ENCODE peak calls at places on chromosomes 1 and 21, in six cellular contexts. Q is MM.1S, P is cardiac fibroblast, Z is astrocyte of the cerebellum, I is adrenal gland, G is GM12865. C is an unnamed sample.

GRCh38 chr1:177948336-177948972 is 21.4 kb downstream of the SEC16B start:
- DNase-seq in Q (peak; percentile 70), P (peak; percentile 83), Z (peak; percentile 62), I (peak; percentile 50), G (peak; percentile 55), C (peak; percentile 56)

GRCh38 chr1:51192213-51192843 is 43.7 kb upstream of the RNF11 start:
- DNase-seq in Q (peak; percentile 70), P (peak; percentile 91), Z (peak; percentile 80), I (peak; percentile 61), G (peak; percentile 77), C (peak; percentile 66)

GRCh38 chr1:204879351-204879750 is 8.7 kb downstream of the NFASC start:
- DNase-seq in Q (no peak), P (peak; percentile 24), Z (no peak), I (no peak), G (no peak), C (no peak)

GRCh38 chr1:39902121-39902807 is 547 bp upstream of the MYCL start:
- DNase-seq in Q (peak; percentile 88), P (no peak), Z (no peak), I (peak; percentile 51), G (peak; percentile 82), C (no peak)

GRCh38 chr21:26007911-26008579 is 162.5 kb downstream of the APP start:
- DNase-seq in Q (no peak), P (peak; percentile 41), Z (no peak), I (no peak), G (no peak), C (no peak)

GRCh38 chr1:211638723-211639122 is 36.7 kb downstream of the NEK2 start:
- DNase-seq in Q (no peak), P (peak; percentile 64), Z (no peak), I (no peak), G (no peak), C (no peak)

GRCh38 chr1:207487636-207488035 is 8.3 kb upstream of the CR1 start:
- DNase-seq in Q (no peak), P (no peak), Z (no peak), I (no peak), G (no peak), C (no peak)

GRCh38 chr1:26949266-26949925 is 10.9 kb downstream of the KDF1 start:
- DNase-seq in Q (no peak), P (peak; percentile 55), Z (no peak), I (no peak), G (no peak), C (no peak)

GRCh38 chr1:200901796-200902444 is 7.2 kb downstream of the INAVA start:
- DNase-seq in Q (no peak), P (no peak), Z (no peak), I (no peak), G (no peak), C (no peak)

GRCh38 chr1:44803312-44804095 is 3.3 kb downstream of the PLK3 start:
- DNase-seq in Q (no peak), P (no peak), Z (no peak), I (peak; percentile 20), G (no peak), C (no peak)

GRCh38 chr1:236284291-236284711 is 2.5 kb upstream of the ERO1B start:
- DNase-seq in Q (no peak), P (no peak), Z (no peak), I (no peak), G (peak; percentile 92), C (peak; percentile 84)

GRCh38 chr1:177723533-177723932 is 246.3 kb downstream of the SEC16B start:
- DNase-seq in Q (no peak), P (no peak), Z (no peak), I (no peak), G (no peak), C (no peak)

GRCh38 chr1:16153999-16154673 is 1.7 kb downstream of the EPHA2 start:
- DNase-seq in Q (no peak), P (no peak), Z (no peak), I (no peak), G (no peak), C (no peak)

GRCh38 chr1:93964777-93965200 is 55.6 kb upstream of the GCLM start:
- DNase-seq in Q (no peak), P (peak; percentile 54), Z (peak; percentile 37), I (no peak), G (peak; percentile 12), C (no peak)

GRCh38 chr1:31788825-31789256 is 24.7 kb upstream of the ADGRB2 start:
- DNase-seq in Q (no peak), P (peak; percentile 87), Z (peak; percentile 49), I (no peak), G (no peak), C (no peak)

GRCh38 chr1:173532237-173532636 is 55.1 kb downstream of the PRDX6 start:
- DNase-seq in Q (peak; percentile 23), P (peak; percentile 13), Z (no peak), I (no peak), G (no peak), C (no peak)

GRCh38 chr1:175520186-175520585 is 223.2 kb downstream of the TNR start:
- DNase-seq in Q (no peak), P (peak; percentile 81), Z (peak; percentile 24), I (no peak), G (no peak), C (no peak)

GRCh38 chr1:1128454-1129139 is 12.7 kb upstream of the C1orf159 start:
- DNase-seq in Q (no peak), P (no peak), Z (no peak), I (no peak), G (no peak), C (no peak)

GRCh38 chr1:109643385-109644230 is 12.3 kb upstream of the GSTM4 start:
- DNase-seq in Q (peak; percentile 68), P (peak; percentile 79), Z (no peak), I (peak; percentile 83), G (peak; percentile 85), C (peak; percentile 66)

GRCh38 chr1:118992868-118993711 is 4.9 kb upstream of the TBX15 start:
- DNase-seq in Q (no peak), P (no peak), Z (no peak), I (no peak), G (no peak), C (no peak)

GRCh38 chr21:45289134-45289533 is 1.4 kb upstream of the POFUT2 start:
- DNase-seq in Q (no peak), P (no peak), Z (no peak), I (no peak), G (no peak), C (no peak)
- H3K4me3 ChIP-seq in Q (no peak overlapping the region), P (no peak overlapping the region), Z (no peak overlapping the region), I (no peak overlapping the region), G (no peak overlapping the region), C (no peak overlapping the region)

GRCh38 chr1:198913667-198914066 is 274.8 kb downstream of the PTPRC start:
- DNase-seq in Q (no peak), P (peak; percentile 76), Z (no peak), I (no peak), G (no peak), C (no peak)
- H3K4me3 ChIP-seq in Q (no peak overlapping the region), P (no peak overlapping the region), Z (no peak overlapping the region), I (no peak overlapping the region), G (no peak overlapping the region), C (no peak overlapping the region)

GRCh38 chr1:224609333-224609732 is 6.8 kb upstream of the CNIH3 start:
- DNase-seq in Q (no peak), P (peak; percentile 56), Z (no peak), I (no peak), G (no peak), C (no peak)

DNA sequence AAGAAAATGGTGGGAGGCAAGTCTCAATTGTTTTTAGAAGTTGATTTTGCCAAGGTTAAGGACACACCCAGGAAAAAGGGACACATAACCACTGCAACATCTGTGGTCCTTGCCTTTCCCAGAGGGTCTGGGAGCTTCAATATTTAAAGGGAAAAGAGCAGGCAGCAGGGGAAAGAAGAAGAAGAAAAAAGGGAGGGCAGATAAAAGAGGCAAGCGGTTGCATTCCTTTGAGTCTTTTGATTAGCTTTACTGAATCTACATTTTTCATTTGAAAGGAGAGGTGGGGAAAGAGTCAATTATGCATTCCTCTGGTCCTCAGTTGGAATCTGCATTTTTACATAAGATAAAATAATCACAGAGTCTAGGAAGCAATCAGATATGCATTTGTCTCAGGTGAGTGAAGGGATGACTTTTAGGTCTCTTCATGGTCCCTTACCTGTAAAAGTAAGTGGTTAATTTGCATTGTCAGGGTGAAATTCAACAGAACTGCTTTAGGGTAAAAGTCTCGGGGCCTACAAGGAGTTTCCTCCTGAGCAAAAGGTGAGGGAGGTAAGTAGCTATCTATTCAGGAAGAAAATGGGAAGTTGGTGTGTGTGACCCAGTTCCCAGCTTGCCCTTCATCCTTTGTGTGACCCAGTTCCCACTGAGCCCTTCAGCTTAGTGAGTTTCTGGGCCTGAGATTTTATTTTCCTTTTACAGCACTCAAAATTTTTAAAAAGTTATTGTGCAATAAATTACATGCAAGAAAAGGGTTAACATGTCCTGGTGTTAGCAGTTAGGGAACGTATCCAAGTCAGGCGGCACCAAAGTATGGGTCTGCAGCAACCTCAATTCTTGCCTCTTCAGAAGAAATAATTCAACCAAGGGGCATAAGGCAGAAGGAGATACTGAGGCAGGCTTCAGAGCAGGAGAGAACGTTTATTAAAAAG is 8.6 kb upstream of the CNIH3 start:
- DNase-seq in Q (no peak), P (no peak), Z (no peak), I (no peak), G (no peak), C (no peak)
- H3K4me3 ChIP-seq in Q (no peak overlapping the region), P (no peak overlapping the region), Z (no peak overlapping the region), I (no peak overlapping the region), G (no peak overlapping the region), C (no peak overlapping the region)

DNA sequence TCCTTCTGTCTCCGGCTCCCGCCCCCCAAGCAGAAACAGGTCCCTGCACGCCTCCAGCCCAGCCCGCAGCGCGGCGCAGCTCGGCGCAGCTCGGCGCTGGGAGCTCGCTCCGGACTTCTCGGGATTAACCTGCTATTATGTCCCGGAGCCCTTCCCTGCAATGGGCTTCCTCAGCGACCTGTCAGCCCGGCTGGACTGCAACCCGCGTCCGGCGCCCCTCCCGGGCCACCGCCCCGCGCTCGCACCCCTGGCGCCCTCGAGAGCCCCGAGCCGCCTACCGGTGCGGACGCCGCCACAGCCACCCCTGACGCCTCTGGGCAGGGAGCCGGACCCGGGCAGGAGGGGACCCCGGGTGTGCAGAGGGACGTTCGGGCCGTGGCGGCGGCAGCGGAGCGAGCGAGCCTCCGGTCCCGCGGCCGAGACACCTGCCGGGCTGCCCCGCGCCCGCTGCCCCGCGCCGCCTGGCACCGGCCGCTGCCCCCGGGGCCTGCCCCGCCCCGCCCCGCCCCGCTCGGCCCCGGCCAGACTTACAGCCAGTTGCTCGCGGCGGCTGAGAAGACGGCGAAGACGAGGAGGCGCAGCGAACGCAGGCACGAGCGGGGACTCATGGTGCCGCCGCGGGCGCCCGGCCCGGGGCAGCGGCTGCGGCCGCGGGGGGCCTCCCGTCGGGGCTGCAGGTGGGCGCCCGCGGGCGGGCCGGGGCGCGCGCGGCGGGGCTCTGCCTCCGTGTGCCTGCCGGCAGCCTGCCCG is 407 bp downstream of the WNT4 start:
- DNase-seq in Q (no peak), P (peak; percentile 29), Z (no peak), I (no peak), G (no peak), C (no peak)
- H3K4me3 ChIP-seq in Q (peak overlapping the region; percentile 49), P (no peak overlapping the region), Z (peak overlapping the region; percentile 23), I (no peak overlapping the region), G (peak overlapping the region; percentile 30), C (no peak overlapping the region)

C was measured in Jurkat, Clone E6-1.